ENCODE peak calls at places on chromosomes 1 and 21, in five cellular contexts. One of them, this sample, is unnamed.

GRCh38 chr1:30929135-30929889 is 20.8 kb upstream of the SDC3 start:
- DNase-seq in Peyer's patch: peak; percentile 69
- DNase-seq in esophagus muscularis mucosa: peak; percentile 89
- DNase-seq in H54: no peak
- DNase-seq in uterus: no peak
- DNase-seq in this sample: peak; percentile 56

GRCh38 chr1:183262628-183263220 is 76.7 kb downstream of the LAMC2 start:
- DNase-seq in esophagus muscularis mucosa: no peak
- DNase-seq in Peyer's patch: no peak
- DNase-seq in uterus: no peak
- DNase-seq in H54: no peak
- DNase-seq in this sample: no peak

GRCh38 chr1:91750398-91750996 is 135.5 kb downstream of the TGFBR3 start:
- DNase-seq in Peyer's patch: no peak
- DNase-seq in esophagus muscularis mucosa: no peak
- DNase-seq in H54: no peak
- DNase-seq in uterus: no peak
- DNase-seq in this sample: no peak

GRCh38 chr21:15164678-15165303 is 100.0 kb upstream of the NRIP1 start:
- DNase-seq in H54: no peak
- DNase-seq in uterus: no peak
- DNase-seq in esophagus muscularis mucosa: no peak
- DNase-seq in Peyer's patch: peak; percentile 73
- DNase-seq in this sample: no peak

GRCh38 chr1:225653463-225654276 is 747 bp upstream of the ENAH start:
- DNase-seq in uterus: peak; percentile 88
- DNase-seq in Peyer's patch: peak; percentile 70
- DNase-seq in H54: peak; percentile 35
- DNase-seq in esophagus muscularis mucosa: peak; percentile 94
- DNase-seq in this sample: peak; percentile 15

GRCh38 chr1:150006881-150007401 is 3.6 kb downstream of the OTUD7B start:
- DNase-seq in esophagus muscularis mucosa: no peak
- DNase-seq in H54: no peak
- DNase-seq in Peyer's patch: no peak
- DNase-seq in uterus: no peak
- DNase-seq in this sample: no peak

GRCh38 chr1:3725366-3725765 is 26.9 kb upstream of the CCDC27 start:
- DNase-seq in H54: no peak
- DNase-seq in Peyer's patch: no peak
- DNase-seq in esophagus muscularis mucosa: no peak
- DNase-seq in uterus: no peak
- DNase-seq in this sample: no peak

GRCh38 chr1:78758493-78758892 is 108.9 kb downstream of the IFI44 start:
- DNase-seq in uterus: no peak
- DNase-seq in Peyer's patch: no peak
- DNase-seq in esophagus muscularis mucosa: no peak
- DNase-seq in H54: no peak
- DNase-seq in this sample: no peak

GRCh38 chr1:118317836-118318614 is 133.0 kb upstream of the SPAG17 start:
- DNase-seq in H54: no peak
- DNase-seq in esophagus muscularis mucosa: no peak
- DNase-seq in Peyer's patch: no peak
- DNase-seq in uterus: no peak
- DNase-seq in this sample: no peak

GRCh38 chr21:18350216-18350615 is 53.4 kb downstream of the TMPRSS15 start:
- DNase-seq in Peyer's patch: no peak
- DNase-seq in esophagus muscularis mucosa: no peak
- DNase-seq in uterus: no peak
- DNase-seq in H54: no peak
- DNase-seq in this sample: no peak

GRCh38 chr1:55402676-55403464 is 187.7 kb upstream of the USP24 start:
- DNase-seq in H54: no peak
- DNase-seq in esophagus muscularis mucosa: peak; percentile 82
- DNase-seq in Peyer's patch: no peak
- DNase-seq in uterus: no peak
- DNase-seq in this sample: no peak

GRCh38 chr1:107821340-107821739 is 143.6 kb downstream of the VAV3 start:
- DNase-seq in Peyer's patch: no peak
- DNase-seq in uterus: no peak
- DNase-seq in H54: no peak
- DNase-seq in esophagus muscularis mucosa: no peak
- DNase-seq in this sample: no peak

GRCh38 chr1:3775498-3776230 is 3.1 kb downstream of the SMIM1 start:
- DNase-seq in uterus: peak; percentile 36
- DNase-seq in esophagus muscularis mucosa: no peak
- DNase-seq in H54: peak; percentile 84
- DNase-seq in Peyer's patch: peak; percentile 75
- DNase-seq in this sample: peak; percentile 80

GRCh38 chr1:1788136-1788535 is 9.9 kb upstream of the NADK start:
- DNase-seq in H54: no peak
- DNase-seq in esophagus muscularis mucosa: no peak
- DNase-seq in Peyer's patch: no peak
- DNase-seq in uterus: no peak
- DNase-seq in this sample: no peak

GRCh38 chr1:48616710-48617109 is 144.7 kb upstream of the SPATA6 start:
- DNase-seq in esophagus muscularis mucosa: no peak
- DNase-seq in H54: no peak
- DNase-seq in uterus: no peak
- DNase-seq in Peyer's patch: no peak
- DNase-seq in this sample: no peak

GRCh38 chr1:51325391-51325790 is 5.0 kb downstream of the TTC39A start:
- DNase-seq in esophagus muscularis mucosa: no peak
- DNase-seq in H54: no peak
- DNase-seq in uterus: no peak
- DNase-seq in Peyer's patch: no peak
- DNase-seq in this sample: no peak
- TF ChIP-seq POLR2A in esophagus muscularis mucosa: no peak
- TF ChIP-seq POLR2A in H54: no peak
- TF ChIP-seq POLR2A in uterus: no peak
- TF ChIP-seq POLR2A in Peyer's patch: no peak
- TF ChIP-seq POLR2A in this sample: no peak

GRCh38 chr21:34667761-34668160 is 1.0 kb upstream of the CLIC6 start:
- DNase-seq in Peyer's patch: no peak
- DNase-seq in H54: no peak
- DNase-seq in uterus: no peak
- DNase-seq in esophagus muscularis mucosa: no peak
- DNase-seq in this sample: no peak

GRCh38 chr21:34670962-34671348 is 2.2 kb downstream of the CLIC6 start:
- DNase-seq in esophagus muscularis mucosa: no peak
- DNase-seq in H54: no peak
- DNase-seq in Peyer's patch: no peak
- DNase-seq in uterus: no peak
- DNase-seq in this sample: no peak

GRCh38 chr21:34670220-34670961 is 1.6 kb downstream of the CLIC6 start:
- DNase-seq in uterus: no peak
- DNase-seq in esophagus muscularis mucosa: no peak
- DNase-seq in H54: no peak
- DNase-seq in Peyer's patch: no peak
- DNase-seq in this sample: no peak

GRCh38 chr21:34668803-34669148 is at the start of gene CLIC6:
- DNase-seq in uterus: no peak
- DNase-seq in H54: no peak
- DNase-seq in esophagus muscularis mucosa: no peak
- DNase-seq in Peyer's patch: peak; percentile 66
- DNase-seq in this sample: no peak

DNA sequence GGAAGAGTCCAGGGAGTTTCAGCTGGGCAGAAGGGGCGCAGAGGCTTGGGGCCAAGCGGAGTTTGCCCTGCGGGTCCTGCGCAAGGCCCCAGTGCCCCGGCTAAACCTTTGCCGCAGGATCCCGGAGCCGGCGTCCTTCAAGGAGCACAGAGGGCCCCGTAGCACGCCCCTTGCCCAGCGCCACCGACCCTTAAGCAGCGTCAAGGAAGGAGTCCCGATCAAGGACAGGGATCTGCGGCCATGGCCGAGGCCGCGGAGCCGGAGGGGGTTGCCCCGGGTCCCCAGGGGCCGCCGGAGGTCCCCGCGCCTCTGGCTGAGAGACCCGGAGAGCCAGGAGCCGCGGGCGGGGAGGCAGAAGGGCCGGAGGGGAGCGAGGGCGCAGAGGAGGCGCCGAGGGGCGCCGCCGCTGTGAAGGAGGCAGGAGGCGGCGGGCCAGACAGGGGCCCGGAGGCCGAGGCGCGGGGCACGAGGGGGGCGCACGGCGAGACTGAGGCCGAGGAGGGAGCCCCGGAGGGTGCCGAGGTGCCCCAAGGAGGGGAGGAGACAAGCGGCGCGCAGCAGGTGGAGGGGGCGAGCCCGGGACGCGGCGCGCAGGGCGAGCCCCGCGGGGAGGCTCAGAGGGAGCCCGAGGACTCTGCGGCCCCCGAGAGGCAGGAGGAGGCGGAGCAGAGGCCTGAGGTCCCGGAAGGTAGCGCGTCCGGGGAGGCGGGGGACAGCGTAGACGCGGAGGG is 520 bp downstream of the CLIC6 start:
- DNase-seq in esophagus muscularis mucosa: no peak
- DNase-seq in Peyer's patch: no peak
- DNase-seq in H54: no peak
- DNase-seq in uterus: no peak
- DNase-seq in this sample: no peak
- TF ChIP-seq POLR2A in esophagus muscularis mucosa: no peak
- TF ChIP-seq POLR2A in Peyer's patch: no peak
- TF ChIP-seq POLR2A in H54: no peak
- TF ChIP-seq POLR2A in uterus: no peak
- TF ChIP-seq POLR2A in this sample: no peak

DNA sequence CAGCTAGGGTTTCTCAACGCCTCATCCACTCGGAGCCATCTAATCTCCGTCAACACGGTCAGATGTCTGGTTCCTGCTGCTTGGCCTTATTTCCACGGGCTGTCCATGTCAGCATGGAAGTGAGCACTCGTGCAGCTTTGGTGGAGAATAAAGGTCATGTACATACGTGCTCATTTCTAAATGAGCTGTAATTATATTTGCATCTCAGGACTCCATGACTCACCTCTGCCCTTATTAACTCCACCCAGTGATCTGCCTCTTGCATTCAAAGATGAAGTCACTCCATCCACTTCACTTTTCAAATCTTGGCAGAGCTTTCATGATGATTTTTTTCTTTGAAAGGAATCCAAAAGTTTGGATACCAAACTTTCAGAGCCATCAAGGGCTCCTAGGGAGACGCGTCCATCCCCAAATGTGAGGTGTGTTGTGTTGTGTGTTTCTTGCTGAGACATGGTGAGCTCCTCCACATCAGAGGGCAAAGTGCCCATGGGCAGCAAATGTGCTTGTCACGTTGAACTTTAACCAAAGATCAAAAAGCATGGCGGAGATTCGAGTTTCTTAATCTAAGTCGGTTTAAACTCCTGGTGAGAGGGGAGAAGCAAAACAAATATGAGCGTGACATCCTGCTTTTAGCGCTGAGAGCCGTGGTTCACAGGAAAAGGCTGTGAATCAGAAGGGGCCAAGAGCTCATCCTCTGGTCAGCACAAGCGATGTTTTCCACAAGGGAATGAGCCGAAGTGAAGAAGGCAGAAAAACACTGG is 68.6 kb upstream of the ERRFI1 start:
- DNase-seq in uterus: no peak
- DNase-seq in H54: no peak
- DNase-seq in Peyer's patch: peak; percentile 80
- DNase-seq in esophagus muscularis mucosa: no peak
- DNase-seq in this sample: peak; percentile 4
- TF ChIP-seq POLR2A in uterus: no peak
- TF ChIP-seq POLR2A in H54: no peak
- TF ChIP-seq POLR2A in Peyer's patch: peak; percentile 54
- TF ChIP-seq POLR2A in esophagus muscularis mucosa: no peak
- TF ChIP-seq POLR2A in this sample: no peak

GRCh38 chr1:157236072-157236471 is 97.9 kb upstream of the ETV3 start:
- DNase-seq in esophagus muscularis mucosa: no peak
- DNase-seq in Peyer's patch: no peak
- DNase-seq in uterus: no peak
- DNase-seq in H54: no peak
- DNase-seq in this sample: no peak
- TF ChIP-seq POLR2A in esophagus muscularis mucosa: no peak
- TF ChIP-seq POLR2A in Peyer's patch: no peak
- TF ChIP-seq POLR2A in uterus: no peak
- TF ChIP-seq POLR2A in H54: no peak
- TF ChIP-seq POLR2A in this sample: no peak

GRCh38 chr1:202010042-202011015 is at the start of gene ELF3:
- DNase-seq in H54: no peak
- DNase-seq in uterus: no peak
- DNase-seq in esophagus muscularis mucosa: no peak
- DNase-seq in Peyer's patch: peak; percentile 92
- DNase-seq in this sample: peak; percentile 49
- TF ChIP-seq POLR2A in H54: no peak
- TF ChIP-seq POLR2A in uterus: no peak
- TF ChIP-seq POLR2A in esophagus muscularis mucosa: no peak
- TF ChIP-seq POLR2A in Peyer's patch: peak; percentile 100
- TF ChIP-seq POLR2A in this sample: no peak

GRCh38 chr1:41482906-41483895 is 1.3 kb downstream of the EDN2 start:
- DNase-seq in H54: no peak
- DNase-seq in uterus: no peak
- DNase-seq in esophagus muscularis mucosa: no peak
- DNase-seq in Peyer's patch: no peak
- DNase-seq in this sample: no peak

GRCh38 chr1:41484881-41485280 is 398 bp upstream of the EDN2 start:
- DNase-seq in uterus: no peak
- DNase-seq in H54: no peak
- DNase-seq in Peyer's patch: no peak
- DNase-seq in esophagus muscularis mucosa: no peak
- DNase-seq in this sample: no peak

GRCh38 chr1:41485605-41486004 is 1.1 kb upstream of the EDN2 start:
- DNase-seq in H54: peak; percentile 93
- DNase-seq in uterus: no peak
- DNase-seq in Peyer's patch: peak; percentile 70
- DNase-seq in esophagus muscularis mucosa: no peak
- DNase-seq in this sample: no peak

GRCh38 chr1:41482001-41482765 is 2.3 kb downstream of the EDN2 start:
- DNase-seq in H54: no peak
- DNase-seq in uterus: peak; percentile 75
- DNase-seq in esophagus muscularis mucosa: no peak
- DNase-seq in Peyer's patch: peak; percentile 80
- DNase-seq in this sample: no peak

DNA sequence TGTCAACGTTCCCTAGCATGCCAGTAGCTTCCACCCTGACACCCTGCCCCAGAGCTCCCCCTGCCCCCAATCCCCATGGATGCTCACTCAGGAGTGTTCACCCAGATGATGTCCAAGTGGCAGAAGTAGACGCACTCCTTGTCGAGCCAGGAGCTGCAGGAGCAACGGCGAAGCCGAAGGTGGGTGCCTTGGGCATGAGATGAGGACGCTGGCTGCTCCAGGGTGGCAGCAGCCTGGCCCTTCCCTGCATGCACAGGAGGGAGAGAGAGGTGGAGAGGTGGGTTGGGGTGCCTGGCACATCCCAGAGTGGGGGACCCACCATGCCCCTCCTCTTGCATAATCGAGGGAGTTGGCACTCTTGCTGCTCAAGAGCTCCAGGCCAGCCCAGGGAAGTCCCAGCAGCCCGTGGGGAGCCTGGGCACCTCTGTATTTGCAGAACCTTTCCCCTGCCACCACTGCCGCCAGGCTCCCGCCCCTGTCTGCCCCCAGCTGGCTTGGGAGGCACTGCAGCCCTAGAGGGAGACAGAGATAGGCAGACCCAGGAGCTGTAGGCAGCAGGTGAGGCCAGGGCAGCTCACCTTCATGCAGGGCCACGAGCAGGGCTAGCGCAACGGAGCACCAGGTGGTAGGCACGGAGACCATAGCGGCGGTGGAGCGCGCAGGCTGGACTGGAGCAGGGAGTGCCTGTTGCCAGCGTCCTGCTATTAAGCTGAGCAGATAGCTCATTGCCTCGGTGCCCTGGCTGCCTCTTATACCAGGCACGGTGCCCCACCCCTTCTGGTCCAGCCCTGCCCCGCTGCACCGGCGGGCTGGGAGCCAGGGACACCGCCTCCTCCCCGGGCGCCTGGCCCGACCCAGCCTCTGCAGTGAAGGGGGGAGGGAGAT is at the start of gene EDN2:
- DNase-seq in Peyer's patch: peak; percentile 86
- DNase-seq in uterus: no peak
- DNase-seq in H54: no peak
- DNase-seq in esophagus muscularis mucosa: no peak
- DNase-seq in this sample: no peak
- TF ChIP-seq POLR2A in Peyer's patch: peak; percentile 99
- TF ChIP-seq POLR2A in uterus: no peak
- TF ChIP-seq POLR2A in H54: no peak
- TF ChIP-seq POLR2A in esophagus muscularis mucosa: no peak
- TF ChIP-seq POLR2A in this sample: no peak

This sample was measured in erythroblast.